ENCODE peak calls at places on chromosome 19, in six cellular contexts. L is stimulated activated naive CD8-positive, alpha-beta T cell treated with anti-CD3 and anti-CD28 coated beads, Interleukin-15, amount 100 ng/mL, for 72 hours; I is stimulated activated CD4-positive, alpha-beta T cell treated with anti-CD3 and anti-CD28 coated beads, Interleukin-15, amount 100 ng/mL, for 48 hours; U is Jurkat, Clone E6-1; W is GM20000; Q is SW 1271. G is an unnamed sample.

GRCh38 chr19:56670401-56670960 is 1.1 kb downstream of the ZNF835 start:
- DNase-seq in Q (no peak), U (no peak), L (no peak), W (no peak), I (no peak), G (no peak)

GRCh38 chr19:51407631-51408131 is 9.8 kb downstream of the SIGLEC10 start:
- DNase-seq in I (no peak), Q (no peak), L (no peak), W (no peak), U (peak; percentile 59), G (no peak)

GRCh38 chr19:45924891-45925447 is 10.4 kb upstream of the NANOS2 start:
- DNase-seq in U (no peak), I (no peak), Q (no peak), W (no peak), L (no peak), G (no peak)

GRCh38 chr19:18470153-18470552 is 32.2 kb upstream of the ISYNA1 start:
- DNase-seq in I (no peak), Q (no peak), U (no peak), W (peak; percentile 48), L (no peak), G (peak; percentile 49)

GRCh38 chr19:4199699-4200293 is 17.3 kb downstream of the ANKRD24 start:
- DNase-seq in L (no peak), U (no peak), W (no peak), Q (no peak), I (no peak), G (no peak)

GRCh38 chr19:40398417-40399056 is 8.6 kb upstream of the HIPK4 start:
- DNase-seq in Q (no peak), W (peak; percentile 69), U (no peak), L (peak; percentile 48), I (peak; percentile 70), G (peak; percentile 47)

GRCh38 chr19:7505288-7505681 is 10.6 kb upstream of the ZNF358 start:
- DNase-seq in Q (no peak), L (no peak), I (no peak), W (no peak), U (no peak), G (no peak)

GRCh38 chr19:1408300-1409203 is 1.2 kb downstream of the DAZAP1 start:
- DNase-seq in Q (no peak), W (peak; percentile 68), U (no peak), L (peak; percentile 45), I (no peak), G (peak; percentile 74)

GRCh38 chr19:14826006-14826405 is 9.0 kb downstream of the OR7A5 start:
- DNase-seq in W (no peak), L (no peak), I (no peak), U (no peak), Q (no peak), G (no peak)

GRCh38 chr19:49793561-49793840 is 19.6 kb downstream of the FUZ start:
- DNase-seq in Q (no peak), L (no peak), W (no peak), I (no peak), U (no peak), G (no peak)

GRCh38 chr19:46772170-46773017 is 16.0 kb downstream of the SLC1A5 start:
- DNase-seq in U (no peak), I (no peak), W (no peak), Q (no peak), L (no peak), G (no peak)

GRCh38 chr19:8340341-8341096 is 2.5 kb downstream of the KANK3 start:
- DNase-seq in U (no peak), Q (no peak), L (no peak), I (no peak), W (peak; percentile 26), G (no peak)

GRCh38 chr19:40594251-40594650 is 6.9 kb upstream of the LTBP4 start:
- DNase-seq in W (no peak), U (peak; percentile 47), Q (no peak), L (no peak), I (no peak), G (no peak)

GRCh38 chr19:46972301-46972700 is 47.3 kb upstream of the NPAS1 start:
- DNase-seq in Q (no peak), W (no peak), U (no peak), I (no peak), L (no peak), G (no peak)

G was measured in activated naive CD8-positive, alpha-beta T cell treated with anti-CD3 and anti-CD28 coated beads, Interleukin-2, amount 10 ng/mL, durations not matched to agents 7 days and 5 days.